ENCODE peak calls at places on chromosomes 2 and 18, in seven cellular contexts. U, B, V, N, A, M and S are unnamed samples.
A peak's percentile ranks its signal among the peaks of the same experiment; 100 is the strongest.

GRCh38 chr2:151771599-151772358 is 37.5 kb upstream of the NEB start:
- DNase-seq in V (no peak), A (no peak), M (peak; percentile 90), U (peak; percentile 94), B (peak; percentile 51), N (no peak), S (no peak)

GRCh38 chr2:73944714-73945113 is 18.0 kb downstream of the DGUOK start:
- DNase-seq in B (no peak), N (no peak), V (no peak), M (peak; percentile 74), A (no peak), U (no peak), S (no peak)

GRCh38 chr2:203690110-203691047 is 16.1 kb upstream of the CD28 start:
- DNase-seq in N (no peak), B (peak; percentile 32), V (no peak), A (no peak), M (peak; percentile 40), U (peak; percentile 38), S (no peak)

GRCh38 chr18:42620585-42620984 is 494.9 kb downstream of the RIT2 start:
- DNase-seq in A (no peak), N (no peak), V (no peak), U (no peak), B (peak; percentile 32), M (no peak), S (no peak)

GRCh38 chr18:21117385-21118135 is 5.9 kb upstream of the ROCK1 start:
- DNase-seq in V (no peak), M (peak; percentile 35), N (peak; percentile 14), A (no peak), B (peak; percentile 52), U (peak; percentile 92), S (no peak)

GRCh38 chr2:145028055-145028630 is 508.2 kb upstream of the ZEB2 start:
- DNase-seq in U (no peak), B (peak; percentile 47), N (no peak), V (no peak), A (no peak), M (no peak), S (no peak)

GRCh38 chr2:16653799-16654198 is 11.8 kb downstream of the CYRIA start:
- DNase-seq in B (peak; percentile 25), N (no peak), V (no peak), M (peak; percentile 39), A (no peak), U (no peak), S (no peak)

GRCh38 chr2:73939419-73939818 is 12.7 kb downstream of the DGUOK start:
- DNase-seq in B (peak; percentile 38), V (peak; percentile 45), N (peak; percentile 47), M (peak; percentile 45), A (no peak), U (peak; percentile 50), S (no peak)

GRCh38 chr18:41459657-41460056 is 495.4 kb upstream of the PIK3C3 start:
- DNase-seq in B (no peak), M (no peak), V (no peak), A (no peak), N (no peak), U (no peak), S (no peak)

GRCh38 chr2:128381001-128381938 is 62.6 kb upstream of the HS6ST1 start:
- DNase-seq in M (peak; percentile 9), U (no peak), B (peak; percentile 49), A (no peak), V (peak; percentile 55), N (no peak), S (no peak)

GRCh38 chr2:40666438-40666837 is 214.5 kb upstream of the SLC8A1 start:
- DNase-seq in N (no peak), B (no peak), M (no peak), V (no peak), U (no peak), A (no peak), S (no peak)

GRCh38 chr2:236536727-236537398 is 32.8 kb upstream of the ACKR3 start:
- DNase-seq in A (no peak), B (no peak), M (no peak), N (peak; percentile 22), U (no peak), V (no peak), S (no peak)

GRCh38 chr2:161067846-161068245 is 92.4 kb upstream of the TANK start:
- DNase-seq in V (no peak), N (no peak), U (no peak), B (no peak), A (no peak), M (no peak), S (no peak)

GRCh38 chr2:111037136-111037535 is 83.6 kb upstream of the BCL2L11 start:
- DNase-seq in M (no peak), U (no peak), B (no peak), A (no peak), N (no peak), V (no peak), S (no peak)

GRCh38 chr2:178553047-178553446 is 72.8 kb downstream of the PLEKHA3 start:
- DNase-seq in M (peak; percentile 5), N (no peak), U (peak; percentile 89), A (no peak), V (no peak), B (peak; percentile 8), S (no peak)

GRCh38 chr2:168811670-168812069 is 9.2 kb downstream of the NOSTRIN start:
- DNase-seq in B (peak; percentile 13), M (no peak), V (no peak), A (no peak), U (no peak), N (no peak), S (no peak)

GRCh38 chr2:17476060-17476459 is 42.2 kb downstream of the RAD51AP2 start:
- DNase-seq in A (no peak), N (no peak), B (no peak), U (no peak), V (no peak), M (no peak), S (no peak)

GRCh38 chr2:237665713-237666143 is 38.3 kb downstream of the LRRFIP1 start:
- DNase-seq in B (no peak), U (no peak), M (no peak), V (peak; percentile 68), A (no peak), N (peak; percentile 89), S (peak; percentile 40)

GRCh38 chr2:102144128-102144527 is 1.6 kb downstream of the IL1R1 start:
- DNase-seq in N (no peak), U (no peak), M (no peak), B (peak; percentile 41), V (no peak), A (no peak), S (no peak)

GRCh38 chr2:58866527-58866926 is 625.4 kb upstream of the FANCL start:
- DNase-seq in U (no peak), B (no peak), V (no peak), N (no peak), A (no peak), M (no peak), S (no peak)

GRCh38 chr2:159091381-159091780 is 122.9 kb downstream of the TANC1 start:
- DNase-seq in A (no peak), V (no peak), N (no peak), M (peak; percentile 31), U (peak; percentile 84), B (peak; percentile 84), S (no peak)

GRCh38 chr18:26301681-26302080 is 75.4 kb downstream of the TAF4B start:
- DNase-seq in A (no peak), N (no peak), B (peak; percentile 9), U (no peak), M (no peak), V (no peak), S (no peak)

DNA sequence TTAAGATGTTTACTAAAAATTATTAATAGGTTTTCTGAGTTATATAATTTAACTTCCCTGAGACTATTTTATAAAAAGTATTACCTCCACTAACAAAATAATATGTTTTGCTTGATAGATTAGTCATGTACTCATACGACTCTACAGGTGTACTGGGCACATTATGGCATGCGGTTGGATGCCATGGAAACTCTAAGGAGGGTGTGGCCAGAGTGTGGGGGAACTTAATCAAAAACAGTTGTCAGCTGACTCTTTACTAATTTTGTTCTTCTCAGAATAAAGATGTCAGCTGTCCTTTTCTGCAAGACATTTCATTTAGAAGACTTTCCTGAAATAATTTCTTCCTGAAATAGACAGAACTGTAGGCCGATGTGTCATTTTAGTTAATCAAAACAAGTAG is 228.3 kb upstream of the SIX3 start:
- DNase-seq in A (no peak), N (no peak), M (no peak), V (no peak), U (no peak), B (no peak), S (no peak)
- H2AK5ac ChIP-seq in A (no peak overlapping the region), N (no peak overlapping the region), M (no peak overlapping the region), V (no peak overlapping the region), U (no peak overlapping the region), B (no peak overlapping the region), S (no peak overlapping the region)

DNA sequence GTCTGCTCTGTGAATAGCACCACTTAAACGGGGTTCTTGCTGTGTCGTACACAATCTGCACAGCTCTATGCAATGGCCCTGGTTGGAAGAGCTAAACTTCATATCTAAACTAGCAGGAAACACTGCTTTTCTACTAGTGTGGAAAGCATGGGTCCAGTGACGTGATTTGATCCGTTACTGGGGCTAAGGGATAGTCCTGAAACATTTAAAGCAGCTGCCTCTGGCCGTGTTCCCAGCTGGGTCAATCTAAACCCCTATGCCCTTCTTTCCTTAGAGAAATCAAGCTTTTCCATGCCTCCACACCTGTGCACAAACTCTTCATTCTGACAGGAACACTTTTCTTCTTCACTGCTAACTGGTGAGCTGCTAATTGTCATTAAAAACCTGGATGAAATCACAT is 5.4 kb upstream of the IGFBP5 start:
- DNase-seq in A (no peak), M (no peak), B (no peak), N (no peak), V (no peak), U (no peak), S (no peak)
- H3K18ac ChIP-seq in A (no peak overlapping the region), M (no peak overlapping the region), B (no peak overlapping the region), N (no peak overlapping the region), V (no peak overlapping the region), U (peak overlapping the region; percentile 88), S (no peak overlapping the region)

DNA sequence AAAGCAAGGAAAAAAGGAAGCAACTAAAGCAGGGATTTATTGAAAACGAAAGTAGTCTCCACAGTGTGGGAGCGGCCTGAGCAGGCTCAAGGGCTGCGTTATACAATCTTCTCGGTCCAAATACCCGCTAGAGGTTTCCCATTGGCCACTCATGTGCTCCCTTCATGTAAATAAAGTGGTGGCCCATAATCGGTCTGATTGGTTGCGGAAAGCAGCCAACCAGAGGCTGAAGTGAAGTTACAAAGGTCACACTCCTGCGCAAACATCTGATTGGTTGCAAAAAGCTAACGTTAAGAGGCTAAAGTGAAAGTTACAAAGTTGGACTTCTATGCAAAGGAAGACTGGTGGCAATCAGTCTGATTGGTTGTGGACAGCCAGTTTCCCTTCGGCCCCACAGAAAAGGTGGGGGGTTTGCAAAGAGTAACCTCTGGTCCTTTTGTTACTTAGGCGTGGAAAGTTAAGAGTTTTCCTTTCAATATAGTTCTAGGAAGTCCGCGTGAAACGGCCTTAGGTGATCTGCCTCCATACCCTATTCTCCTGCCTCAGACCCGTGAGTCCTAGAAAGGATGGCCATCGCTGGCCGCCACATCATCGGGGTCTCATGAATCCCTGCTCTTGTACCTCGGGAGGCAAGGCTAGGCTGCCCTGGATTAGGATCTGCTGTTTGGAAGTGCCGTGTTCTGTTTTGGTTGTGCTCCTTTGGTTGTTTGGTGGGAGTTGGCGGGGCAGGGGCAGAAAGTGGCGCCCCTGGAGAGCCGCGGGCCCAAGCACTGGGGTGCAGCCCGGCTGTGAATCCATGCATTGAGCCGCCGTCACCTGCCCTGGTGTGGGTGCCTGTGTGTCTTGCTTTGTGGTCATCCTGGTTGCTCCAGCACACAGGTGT is 80.4 kb upstream of the LDLRAD4 start:
- DNase-seq in B (no peak), V (no peak), N (no peak), U (peak; percentile 8), M (peak; percentile 81), A (no peak), S (no peak)
- H3K27ac ChIP-seq in B (no peak overlapping the region), V (no peak overlapping the region), N (no peak overlapping the region), U (no peak overlapping the region), M (no peak overlapping the region), A (no peak overlapping the region), S (no peak overlapping the region)

GRCh38 chr2:188439986-188440385 is 148.3 kb downstream of the GULP1 start:
- DNase-seq in N (no peak), B (no peak), U (no peak), V (no peak), M (no peak), A (no peak), S (no peak)
- H2AK5ac ChIP-seq in N (no peak overlapping the region), B (no peak overlapping the region), U (no peak overlapping the region), V (no peak overlapping the region), M (no peak overlapping the region), A (no peak overlapping the region), S (no peak overlapping the region)